ENCODE peak calls at places on chromosomes 7 and 10, in nine cellular contexts. F, L, V, J, B, T, E, D and Q are unnamed samples.

GRCh38 chr7:22934473-22935065 is 79.4 kb downstream of the HYCC1 start:
- DNase-seq in T (no peak), E (no peak), J (peak; percentile 7), L (no peak), F (no peak), D (no peak), B (peak; percentile 5), V (no peak), Q (no peak)

GRCh38 chr7:24576171-24577052 is 3.2 kb downstream of the PALS2 start:
- DNase-seq in E (peak; percentile 72), V (peak; percentile 53), D (peak; percentile 79), L (peak; percentile 38), F (no peak), B (peak; percentile 84), J (peak; percentile 73), T (no peak), Q (no peak)

GRCh38 chr7:116859323-116859722 is 3.1 kb upstream of the CAPZA2 start:
- DNase-seq in V (no peak), F (no peak), B (no peak), D (no peak), T (no peak), L (peak; percentile 31), J (peak; percentile 78), E (peak; percentile 58), Q (no peak)

GRCh38 chr10:122249303-122249850 is 21.7 kb upstream of the BTBD16 start:
- DNase-seq in B (no peak), E (no peak), D (no peak), J (no peak), L (no peak), V (no peak), T (no peak), F (no peak), Q (no peak)

GRCh38 chr7:47786557-47787248 is 161.6 kb downstream of the PKD1L1 start:
- DNase-seq in D (no peak), E (peak; percentile 90), T (no peak), V (peak; percentile 95), B (peak; percentile 89), L (peak; percentile 99), J (peak; percentile 96), F (no peak), Q (no peak)

GRCh38 chr10:78318305-78318704 is 284.6 kb downstream of the RPS24 start:
- DNase-seq in E (no peak), V (no peak), B (no peak), D (no peak), T (no peak), J (peak; percentile 13), L (no peak), F (no peak), Q (no peak)

GRCh38 chr7:131606346-131607290 is 50.2 kb upstream of the PODXL start:
- DNase-seq in L (no peak), V (no peak), T (no peak), F (no peak), B (no peak), D (no peak), E (no peak), J (peak; percentile 44), Q (peak; percentile 37)

GRCh38 chr10:75646931-75647330 is 215.5 kb downstream of the LRMDA start:
- DNase-seq in B (no peak), L (no peak), E (no peak), J (no peak), T (no peak), F (no peak), V (no peak), D (no peak), Q (no peak)

GRCh38 chr7:96327429-96327828 is 5.5 kb upstream of the SLC25A13 start:
- DNase-seq in E (no peak), F (no peak), T (no peak), V (no peak), D (no peak), L (no peak), J (peak; percentile 72), B (peak; percentile 46), Q (no peak)

GRCh38 chr10:121070257-121070656 is 219.1 kb downstream of the WDR11 start:
- DNase-seq in F (no peak), T (no peak), B (peak; percentile 51), J (peak; percentile 66), L (no peak), V (no peak), E (no peak), D (no peak), Q (no peak)

GRCh38 chr10:64503429-64503828 is 982.2 kb downstream of the REEP3 start:
- DNase-seq in V (no peak), T (no peak), J (no peak), D (no peak), B (no peak), L (no peak), E (no peak), F (no peak), Q (no peak)

GRCh38 chr7:95609277-95609971 is 13.1 kb upstream of the PDK4 start:
- DNase-seq in T (no peak), B (peak; percentile 49), D (no peak), F (no peak), J (no peak), L (no peak), V (peak; percentile 64), E (no peak), Q (no peak)

GRCh38 chr7:38773430-38773829 is 135.6 kb downstream of the VPS41 start:
- DNase-seq in E (no peak), L (no peak), T (no peak), V (no peak), F (no peak), B (no peak), J (no peak), D (no peak), Q (no peak)

GRCh38 chr7:127504715-127505114 is 80.7 kb downstream of the GCC1 start:
- DNase-seq in T (no peak), J (peak; percentile 14), F (no peak), E (peak; percentile 9), D (peak; percentile 23), L (no peak), B (peak; percentile 6), V (no peak), Q (no peak)

GRCh38 chr7:81499262-81500116 is 270.4 kb downstream of the HGF start:
- DNase-seq in L (peak; percentile 26), D (peak; percentile 71), B (peak; percentile 76), E (peak; percentile 42), J (peak; percentile 79), V (peak; percentile 85), F (no peak), T (no peak), Q (no peak)

GRCh38 chr7:16774294-16774693 is 20.7 kb downstream of the TSPAN13 start:
- DNase-seq in F (no peak), D (no peak), V (no peak), E (no peak), B (no peak), T (no peak), J (no peak), L (no peak), Q (no peak)

GRCh38 chr7:16774986-16775385 is 21.4 kb downstream of the TSPAN13 start:
- DNase-seq in V (no peak), J (peak; percentile 78), L (no peak), F (no peak), B (no peak), E (peak; percentile 57), D (no peak), T (no peak), Q (no peak)

GRCh38 chr7:16776053-16776452 is 22.5 kb downstream of the TSPAN13 start:
- DNase-seq in V (no peak), E (no peak), J (no peak), L (no peak), F (no peak), D (no peak), T (no peak), B (no peak), Q (no peak)

GRCh38 chr7:16780586-16780985 is 24.2 kb downstream of the AGR2 start:
- DNase-seq in B (no peak), T (no peak), J (no peak), F (no peak), L (no peak), D (no peak), E (no peak), V (no peak), Q (no peak)

GRCh38 chr7:16778479-16778878 is 24.9 kb downstream of the TSPAN13 start:
- DNase-seq in L (no peak), J (no peak), E (no peak), F (no peak), T (no peak), B (no peak), D (no peak), V (no peak), Q (no peak)
- TF ChIP-seq CTCF in L (no peak), J (no peak), E (no peak), F (no peak), T (no peak), B (no peak), D (no peak), V (no peak), Q (no peak)

DNA sequence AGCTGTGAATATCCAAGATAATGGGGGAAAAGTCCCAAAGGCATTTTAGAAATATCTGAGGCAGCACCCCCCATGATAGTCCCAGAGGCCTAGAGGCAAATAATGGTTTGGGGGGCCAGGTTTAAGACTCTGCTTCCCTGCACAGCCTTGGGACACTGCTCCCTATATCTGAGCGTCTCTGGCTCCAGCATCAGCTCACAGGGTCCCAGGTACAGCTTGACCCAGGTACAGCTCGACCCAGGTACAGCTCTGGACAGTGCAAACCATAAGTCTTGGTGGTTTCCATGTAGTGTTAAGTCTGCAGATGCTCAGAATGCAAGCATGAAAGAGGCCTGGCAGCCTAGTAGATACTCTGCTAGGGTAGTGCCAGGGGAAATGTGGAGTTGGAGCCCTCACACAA is 47.0 kb upstream of the VWDE start:
- DNase-seq in B (no peak), T (no peak), J (no peak), V (no peak), E (no peak), D (no peak), L (no peak), F (no peak), Q (no peak)
- TF ChIP-seq CTCF in B (no peak), T (no peak), J (no peak), V (no peak), E (no peak), D (no peak), L (no peak), F (no peak), Q (no peak)

GRCh38 chr10:73252445-73253225 is at the start of gene MRPS16:
- DNase-seq in E (peak; percentile 93), L (peak; percentile 87), J (peak; percentile 99), T (peak; percentile 79), B (peak; percentile 96), V (peak; percentile 88), F (peak; percentile 84), D (peak; percentile 95), Q (peak; percentile 90)
- TF ChIP-seq CTCF in E (no peak), L (no peak), J (no peak), T (no peak), B (no peak), V (no peak), F (no peak), D (no peak), Q (no peak)

GRCh38 chr10:100551733-100552132 is 16.0 kb downstream of the HIF1AN start:
- DNase-seq in D (no peak), E (no peak), L (no peak), J (no peak), B (no peak), V (no peak), F (no peak), T (no peak), Q (no peak)

GRCh38 chr10:100554902-100555301 is 19.2 kb downstream of the HIF1AN start:
- DNase-seq in F (no peak), E (no peak), T (no peak), B (peak; percentile 63), D (no peak), J (no peak), V (no peak), L (peak; percentile 51), Q (no peak)

GRCh38 chr10:100553929-100554328 is 18.2 kb downstream of the HIF1AN start:
- DNase-seq in V (no peak), D (no peak), B (no peak), J (no peak), L (no peak), F (no peak), T (no peak), E (no peak), Q (no peak)

GRCh38 chr10:100551231-100551630 is 15.5 kb downstream of the HIF1AN start:
- DNase-seq in E (no peak), B (no peak), D (no peak), V (no peak), J (no peak), L (no peak), F (no peak), T (no peak), Q (no peak)
- TF ChIP-seq CTCF in E (no peak), B (no peak), D (no peak), V (no peak), J (no peak), L (no peak), F (no peak), T (no peak), Q (no peak)